ENCODE peak calls at places on chromosomes 13 and 19, in six cellular contexts. I is ovary, U is stomach, L is PC-3, P is Panc1, M is mesendoderm. N is an unnamed sample.

GRCh38 chr13:101785858-101786257 is 333.4 kb downstream of the ITGBL1 start:
- DNase-seq in I (no peak), U (no peak), L (peak), P (peak), M (peak), N (peak)

GRCh38 chr13:38656699-38657098 is 30.2 kb upstream of the FREM2 start:
- DNase-seq in I (no peak), U (peak), L (no peak), P (no peak), M (peak), N (no peak)

GRCh38 chr19:4987692-4988370 is 18.9 kb downstream of the KDM4B start:
- DNase-seq in I (no peak), U (no peak), L (no peak), P (no peak), M (no peak), N (no peak)

GRCh38 chr19:40740747-40741146 is 9.5 kb downstream of the ACTMAP start:
- DNase-seq in I (peak), U (no peak), L (no peak), P (no peak), M (no peak), N (peak)

GRCh38 chr19:30577551-30578090 is 205.4 kb downstream of the ZNF536 start:
- DNase-seq in I (no peak), U (no peak), L (no peak), P (no peak), M (no peak), N (no peak)

GRCh38 chr13:25171517-25172302 is at the start of gene AMER2:
- DNase-seq in I (no peak), U (no peak), L (no peak), P (no peak), M (peak), N (peak)

GRCh38 chr19:12733369-12733896 is 1.1 kb downstream of the TRIR start:
- DNase-seq in I (no peak), U (no peak), L (peak), P (no peak), M (peak), N (peak)

GRCh38 chr13:33235078-33235477 is 50.5 kb downstream of the STARD13 start:
- DNase-seq in I (no peak), U (no peak), L (peak), P (no peak), M (no peak), N (peak)

GRCh38 chr13:110644892-110645521 is 29.7 kb downstream of the NAXD start:
- DNase-seq in I (no peak), U (peak), L (peak), P (no peak), M (peak), N (peak)

GRCh38 chr13:113043931-113044330 is 61.7 kb upstream of the F7 start:
- DNase-seq in I (no peak), U (no peak), L (no peak), P (no peak), M (no peak), N (no peak)

GRCh38 chr13:60837806-60838205 is 440.8 kb downstream of the TDRD3 start:
- DNase-seq in I (no peak), U (no peak), L (peak), P (no peak), M (no peak), N (no peak)

GRCh38 chr13:95002126-95002525 is 289.8 kb upstream of the SOX21 start:
- DNase-seq in I (no peak), U (no peak), L (peak), P (no peak), M (peak), N (no peak)

GRCh38 chr13:31160857-31161582 is 684 bp downstream of the HSPH1 start:
- DNase-seq in I (peak), U (peak), L (peak), P (no peak), M (peak), N (peak)

DNA sequence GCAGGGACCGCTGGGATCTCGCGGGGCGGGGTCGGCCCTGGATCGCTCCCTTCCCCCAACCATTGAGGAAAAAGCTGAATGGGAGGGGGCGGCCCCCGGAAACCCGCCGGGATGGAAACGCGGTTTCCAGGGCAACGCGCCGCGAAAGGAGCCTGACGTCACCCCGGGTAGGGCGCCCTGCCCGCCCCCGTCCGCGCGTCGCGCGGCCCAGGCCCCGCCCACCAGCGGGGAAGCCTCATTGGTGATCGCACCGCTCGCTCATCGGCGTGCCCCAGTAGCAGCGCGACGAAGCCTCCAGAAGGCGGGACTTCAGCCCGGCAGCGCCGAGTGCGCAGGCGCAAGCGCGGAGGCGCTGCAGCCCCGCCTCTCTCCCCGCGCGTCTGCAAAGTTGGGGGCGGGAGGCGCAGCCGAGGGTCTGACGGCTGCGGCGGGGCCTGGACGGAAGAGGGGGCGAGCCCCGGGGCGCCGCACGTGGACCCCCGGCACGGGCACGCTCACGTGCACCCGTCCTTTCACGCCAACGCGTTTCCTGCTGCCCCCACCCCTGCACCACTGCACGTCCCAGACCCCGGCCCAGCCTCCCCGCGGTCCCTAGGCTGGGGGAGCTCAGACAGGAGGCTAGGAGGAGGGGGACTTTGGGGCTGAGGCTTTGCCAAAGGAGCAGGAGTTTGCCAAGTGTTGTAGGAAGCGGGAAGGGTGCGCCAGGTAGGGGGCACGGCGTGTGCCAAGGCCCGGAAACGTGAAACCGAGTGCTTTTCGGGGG is 8.2 kb upstream of the CIRBP start:
- DNase-seq in I (peak), U (peak), L (peak), P (no peak), M (peak), N (peak)
- H3K4me3 ChIP-seq in I (peak), U (peak), L (peak), P (peak), M (peak), N (peak)

GRCh38 chr19:3285647-3286176 is 61.3 kb downstream of the CELF5 start:
- DNase-seq in I (no peak), U (no peak), L (no peak), P (no peak), M (no peak), N (no peak)
- H3K4me3 ChIP-seq in I (peak), U (peak), L (peak), P (peak), M (peak), N (no peak)

DNA sequence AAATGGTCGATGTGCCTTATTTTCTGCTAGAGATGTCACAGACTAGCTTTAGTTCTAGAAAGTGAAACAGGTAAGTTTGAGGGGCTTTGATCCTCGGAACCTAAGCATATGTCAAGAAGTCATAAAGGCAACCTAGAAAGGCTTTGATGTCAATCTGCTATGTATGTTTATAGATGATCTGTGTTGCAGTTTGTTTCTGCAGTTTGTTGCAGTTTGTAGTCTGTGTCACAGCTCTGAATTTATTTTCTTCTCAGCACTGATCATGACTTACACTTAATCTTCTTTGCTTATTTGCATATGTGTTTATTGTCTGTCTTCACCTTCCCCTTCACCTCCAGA is 5.9 kb downstream of the LSM14A start:
- DNase-seq in I (no peak), U (no peak), L (no peak), P (no peak), M (no peak), N (no peak)
- H3K4me3 ChIP-seq in I (no peak), U (peak), L (no peak), P (no peak), M (no peak), N (no peak)

GRCh38 chr19:45405435-45406164 is 731 bp upstream of the PPP1R13L start:
- DNase-seq in I (peak), U (peak), L (peak), P (peak), M (peak), N (peak)
- H3K4me3 ChIP-seq in I (peak), U (peak), L (peak), P (peak), M (peak), N (peak)

GRCh38 chr13:107342747-107343146 is 774.8 kb upstream of the ARGLU1 start:
- DNase-seq in I (no peak), U (no peak), L (no peak), P (no peak), M (peak), N (no peak)

DNA sequence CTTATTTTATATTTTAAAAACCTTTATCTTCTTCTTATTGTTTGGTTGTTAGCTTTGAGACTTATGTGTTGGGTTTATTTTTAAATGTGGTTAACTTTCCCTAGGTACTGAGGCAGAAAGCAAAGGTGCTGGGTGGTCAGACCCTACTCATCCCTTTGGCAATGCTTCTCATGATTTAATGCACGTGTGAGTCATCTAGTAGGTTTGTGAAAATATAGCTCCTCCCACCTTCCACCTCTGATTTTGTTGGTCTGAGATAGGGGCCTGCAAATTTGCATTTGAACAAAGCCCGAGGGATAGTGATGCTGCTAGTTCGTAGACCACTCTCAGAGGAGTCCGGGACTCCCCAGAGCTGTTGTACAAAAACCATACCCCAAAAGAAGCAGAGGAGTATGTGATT is 771.3 kb upstream of the ARGLU1 start:
- DNase-seq in I (no peak), U (no peak), L (peak), P (no peak), M (peak), N (no peak)
- H3K4me3 ChIP-seq in I (no peak), U (no peak), L (no peak), P (no peak), M (no peak), N (no peak)

DNA sequence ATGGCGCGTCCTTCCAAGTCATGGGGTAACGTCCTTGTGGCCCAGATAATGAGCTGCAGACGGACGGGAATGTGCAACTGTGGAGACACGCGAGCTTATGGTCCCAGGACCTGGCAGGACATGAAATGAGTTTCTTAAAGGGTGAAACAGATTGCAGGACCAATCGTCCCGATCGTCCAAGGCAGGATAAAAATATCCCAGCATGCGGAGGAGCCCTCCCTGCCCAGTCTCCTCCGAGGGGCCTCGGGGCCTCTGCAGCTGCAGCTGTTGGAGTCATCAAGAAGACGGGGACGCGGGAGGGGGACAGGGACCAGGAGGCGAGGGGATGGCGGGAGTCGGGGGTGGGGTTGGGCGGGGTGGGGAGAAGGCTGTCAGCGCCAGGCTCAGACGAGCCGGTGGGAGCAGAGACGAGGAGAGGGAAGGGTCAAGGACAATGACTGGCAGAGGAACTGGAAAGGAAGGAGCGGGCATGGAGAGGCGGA is 14.4 kb upstream of the GARIN5A start:
- DNase-seq in I (no peak), U (no peak), L (no peak), P (no peak), M (no peak), N (peak)
- H3K4me3 ChIP-seq in I (no peak), U (no peak), L (no peak), P (no peak), M (no peak), N (no peak)

GRCh38 chr19:36685835-36686234 is 1.6 kb upstream of the ZNF567 start:
- DNase-seq in I (no peak), U (no peak), L (no peak), P (no peak), M (no peak), N (no peak)
- H3K4me3 ChIP-seq in I (no peak), U (peak), L (peak), P (peak), M (no peak), N (no peak)